ENCODE peak calls at places on chromosomes 1 and 21, in seven cellular contexts. P, O, U, T, Q, F and Y are unnamed samples. For H4K20me1, the result is how much of the 10 kb centered on the place peaks cover.

GRCh38 chr1:99297923-99298322 is 33.6 kb downstream of the PLPPR4 start:
- DNase-seq in F (no peak), O (no peak), P (no peak), T (no peak), U (no peak), Q (no peak), Y (no peak)

GRCh38 chr1:200118779-200119505 is 91.4 kb downstream of the NR5A2 start:
- DNase-seq in P (no peak), O (no peak), F (no peak), T (peak), U (no peak), Q (no peak), Y (peak)

GRCh38 chr1:58983159-58983558 is 199.3 kb upstream of the JUN start:
- DNase-seq in Q (no peak), O (no peak), U (no peak), F (no peak), T (no peak), P (no peak), Y (no peak)

GRCh38 chr21:26659181-26659580 is 86.1 kb upstream of the CYYR1 start:
- DNase-seq in U (no peak), P (no peak), T (no peak), O (peak), F (peak), Q (no peak), Y (no peak)

GRCh38 chr1:229260297-229260696 is 10.6 kb upstream of the RAB4A start:
- DNase-seq in P (no peak), F (no peak), O (no peak), T (no peak), Q (no peak), U (no peak), Y (no peak)

GRCh38 chr1:26697978-26698849 is 2.4 kb downstream of the ARID1A start:
- DNase-seq in F (peak), T (peak), U (no peak), Q (peak), P (peak), O (peak), Y (peak)

GRCh38 chr1:54137532-54138061 is 15.2 kb downstream of the CDCP2 start:
- DNase-seq in U (no peak), P (peak), T (no peak), Q (no peak), O (no peak), F (no peak), Y (no peak)

GRCh38 chr1:23129846-23130245 is 38.8 kb downstream of the LUZP1 start:
- DNase-seq in U (no peak), Q (no peak), F (no peak), P (peak), T (no peak), O (peak), Y (no peak)

GRCh38 chr21:41799763-41800162 is 32.9 kb upstream of the RIPK4 start:
- DNase-seq in Q (no peak), F (no peak), P (no peak), O (no peak), T (no peak), U (no peak), Y (no peak)

GRCh38 chr1:184686540-184686939 is 68.1 kb downstream of the EDEM3 start:
- DNase-seq in F (no peak), Q (no peak), O (no peak), U (no peak), T (no peak), P (peak), Y (no peak)

GRCh38 chr1:22252902-22253790 is 110.2 kb upstream of the WNT4 start:
- DNase-seq in Q (no peak), T (no peak), O (no peak), U (no peak), F (no peak), P (no peak), Y (no peak)

GRCh38 chr21:33712022-33712803 is 69.9 kb downstream of the ITSN1 start:
- DNase-seq in T (no peak), U (no peak), P (peak), Q (no peak), O (no peak), F (no peak), Y (no peak)
- H3K4me2 ChIP-seq in T (no peak), U (no peak), P (no peak), Q (no peak), O (no peak), F (no peak), Y (peak)

GRCh38 chr1:62439652-62440371 is 3.0 kb downstream of the USP1 start:
- DNase-seq in P (no peak), F (no peak), Q (no peak), O (no peak), U (no peak), T (peak), Y (peak)
- H4K20me1 ChIP-seq in P (under half), F (half or more), Q (under half), O (under half), U (under half), T (under half), Y (under half)

GRCh38 chr1:5769146-5769545 is 223.1 kb downstream of the NPHP4 start:
- DNase-seq in Q (no peak), P (no peak), O (no peak), T (no peak), U (no peak), F (no peak), Y (no peak)
- H3K4me2 ChIP-seq in Q (no peak), P (no peak), O (no peak), T (no peak), U (no peak), F (no peak), Y (no peak)

GRCh38 chr21:43942201-43942600 is 69.9 kb upstream of the TRAPPC10 start:
- DNase-seq in P (no peak), U (no peak), T (no peak), Q (no peak), O (no peak), F (no peak), Y (no peak)

GRCh38 chr21:43943512-43944110 is 68.5 kb upstream of the TRAPPC10 start:
- DNase-seq in Q (no peak), O (no peak), P (no peak), T (no peak), U (no peak), F (no peak), Y (no peak)

GRCh38 chr21:43942621-43943020 is 69.5 kb upstream of the TRAPPC10 start:
- DNase-seq in T (no peak), Q (no peak), O (no peak), F (no peak), U (no peak), P (no peak), Y (no peak)

GRCh38 chr21:43944757-43945156 is 67.4 kb upstream of the TRAPPC10 start:
- DNase-seq in Q (no peak), O (no peak), P (no peak), T (no peak), U (no peak), F (no peak), Y (no peak)

DNA sequence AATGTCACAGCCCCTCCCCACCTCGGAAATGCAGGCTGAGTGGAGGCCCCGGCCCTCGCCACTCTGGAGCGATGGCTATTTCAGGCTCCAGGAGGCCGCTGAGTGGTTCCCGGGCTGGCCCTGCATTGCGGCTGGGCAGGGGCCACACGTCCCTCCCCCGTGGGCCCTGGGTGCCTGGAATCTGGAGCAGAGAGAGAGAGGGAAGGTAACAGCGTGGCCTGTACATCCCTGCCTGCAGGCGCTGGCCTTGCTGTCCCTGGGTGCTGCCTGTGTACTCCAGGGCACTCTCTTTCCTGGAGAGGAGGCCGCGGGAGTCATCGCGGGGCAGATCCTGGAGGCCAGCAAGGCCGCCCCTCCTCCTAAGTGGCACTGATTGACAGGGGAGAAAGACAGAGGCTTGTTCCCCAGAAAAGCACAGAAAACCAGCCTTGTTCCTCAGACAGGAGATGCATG is 67.9 kb upstream of the TRAPPC10 start:
- DNase-seq in F (no peak), U (no peak), T (no peak), P (no peak), O (no peak), Q (no peak), Y (no peak)
- H4K20me1 ChIP-seq in F (half or more), U (under half), T (under half), P (under half), O (under half), Q (under half), Y (under half)

GRCh38 chr21:40768056-40768455 is 78.9 kb downstream of the DSCAM start:
- DNase-seq in U (no peak), P (no peak), Q (no peak), O (no peak), T (no peak), F (no peak), Y (no peak)

GRCh38 chr21:40765771-40766170 is 81.2 kb downstream of the DSCAM start:
- DNase-seq in F (no peak), O (no peak), T (no peak), Q (no peak), U (no peak), P (no peak), Y (no peak)

GRCh38 chr21:40769231-40769630 is 77.7 kb downstream of the DSCAM start:
- DNase-seq in Q (no peak), T (no peak), U (no peak), F (no peak), P (no peak), O (no peak), Y (no peak)

DNA sequence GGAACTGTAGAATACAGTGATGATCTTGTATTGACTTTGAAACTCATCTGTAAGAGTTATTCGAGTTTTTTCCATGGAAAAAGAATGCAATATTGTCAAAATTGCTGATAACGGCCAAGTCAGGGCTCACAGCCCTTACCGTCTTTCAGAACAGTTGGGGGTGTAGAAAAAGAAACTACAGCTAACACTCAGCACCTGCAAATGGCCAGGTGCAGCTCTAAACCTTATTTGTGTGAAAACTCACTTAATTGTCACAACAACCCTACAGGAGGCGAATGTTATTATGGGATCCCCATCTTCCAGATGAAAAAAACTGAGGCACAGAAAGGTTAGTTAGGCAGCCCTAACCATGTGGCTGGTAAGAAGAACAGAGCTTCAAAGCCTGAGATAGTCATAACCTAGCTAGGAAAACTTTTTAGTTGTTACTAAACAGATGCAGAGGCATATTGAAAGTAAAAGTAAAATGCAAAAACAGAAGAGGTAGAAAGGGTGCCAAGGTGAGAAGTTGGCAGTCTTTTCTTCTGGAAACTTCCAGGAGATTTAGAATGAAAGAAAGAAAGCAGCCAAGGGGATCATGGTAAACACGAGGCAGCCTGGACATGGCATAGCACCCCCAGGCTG is 76.4 kb downstream of the DSCAM start:
- DNase-seq in O (no peak), P (no peak), F (no peak), T (no peak), Q (no peak), U (no peak), Y (no peak)
- H3K4me2 ChIP-seq in O (no peak), P (no peak), F (no peak), T (no peak), Q (no peak), U (no peak), Y (no peak)